ENCODE peak calls at places on chromosomes 13 and 19, in nine cellular contexts. T, M, L, Y, C, F, S, P and U are unnamed samples.

GRCh38 chr13:27775943-27776342 is 16.3 kb upstream of the GSX1 start:
- DNase-seq in Y (no peak), P (no peak), L (no peak), C (no peak), F (no peak), S (no peak), M (no peak), T (no peak), U (no peak)

GRCh38 chr19:53504903-53505302 is 33.0 kb upstream of the ZNF331 start:
- DNase-seq in L (no peak), C (no peak), S (no peak), F (no peak), M (no peak), P (no peak), Y (no peak), T (no peak), U (no peak)

GRCh38 chr19:35557539-35558399 is 5.7 kb downstream of the ATP4A start:
- DNase-seq in S (no peak), C (peak), F (peak), P (peak), Y (peak), L (peak), M (peak), T (no peak), U (no peak)

GRCh38 chr19:10069046-10069445 is 17.1 kb upstream of the SHFL start:
- DNase-seq in F (no peak), P (no peak), S (peak), T (no peak), M (no peak), L (no peak), Y (peak), C (peak), U (no peak)

GRCh38 chr13:46679369-46680180 is 117.4 kb downstream of the ESD start:
- DNase-seq in F (peak), M (no peak), P (peak), L (no peak), C (peak), Y (no peak), T (no peak), S (peak), U (no peak)

GRCh38 chr13:75715598-75716523 is 79.7 kb downstream of the LMO7 start:
- DNase-seq in L (no peak), C (no peak), M (no peak), S (peak), F (no peak), T (no peak), P (no peak), Y (no peak), U (no peak)

GRCh38 chr13:46572758-46573384 is 19.9 kb downstream of the LRCH1 start:
- DNase-seq in P (no peak), F (no peak), S (no peak), M (no peak), C (no peak), T (no peak), Y (no peak), L (no peak), U (no peak)

GRCh38 chr19:29587518-29587986 is 18.5 kb upstream of the POP4 start:
- DNase-seq in P (peak), M (no peak), L (peak), C (peak), T (peak), S (peak), F (peak), Y (no peak), U (no peak)

GRCh38 chr19:22427587-22428298 is 5.6 kb upstream of the ZNF98 start:
- DNase-seq in S (no peak), M (no peak), C (no peak), Y (no peak), L (no peak), P (no peak), F (no peak), T (no peak), U (no peak)